ENCODE peak calls at places on chromosomes 3 and 15, in ten cellular contexts. T is OCI-LY7, W is astrocyte of the spinal cord, J is cardiac muscle cell, C is AG09309, X is A549, N is nephron progenitor cell, F is cardiac fibroblast, Z is activated B cell treated with CpG ODN at 0.5 μM for 24 hours, P is uterus. E is an unnamed sample.

GRCh38 chr3:9402410-9403228 is 5.2 kb downstream of the SETD5 start:
- DNase-seq in T (no peak), J (peak), F (peak), X (peak), N (peak), W (peak), C (no peak), P (no peak), Z (no peak), E (no peak)

GRCh38 chr3:54814224-54814623 is 113.6 kb downstream of the LRTM1 start:
- DNase-seq in N (no peak), W (no peak), T (no peak), J (no peak), X (no peak), F (no peak), P (no peak), Z (no peak), C (no peak), E (no peak)

GRCh38 chr3:105979961-105980360 is 111.1 kb upstream of the CBLB start:
- DNase-seq in J (peak), Z (no peak), P (no peak), W (no peak), T (no peak), N (no peak), F (no peak), C (no peak), X (no peak), E (no peak)

GRCh38 chr3:123143669-123144411 is 57.9 kb upstream of the SEC22A start:
- DNase-seq in P (no peak), W (peak), X (no peak), J (no peak), C (no peak), Z (no peak), T (no peak), F (peak), N (peak), E (no peak)

GRCh38 chr3:123296261-123296660 is 94.5 kb downstream of the SEC22A start:
- DNase-seq in J (no peak), T (no peak), X (no peak), W (no peak), F (no peak), Z (no peak), N (no peak), P (no peak), C (no peak), E (no peak)

GRCh38 chr3:165770781-165771180 is 66.4 kb downstream of the BCHE start:
- DNase-seq in C (no peak), T (no peak), X (no peak), J (no peak), P (no peak), F (no peak), N (no peak), Z (no peak), W (peak), E (no peak)

GRCh38 chr3:24963762-24964625 is 464.1 kb upstream of the RARB start:
- DNase-seq in X (peak), W (peak), T (peak), P (no peak), Z (no peak), F (peak), C (no peak), J (peak), N (no peak), E (no peak)

GRCh38 chr3:179768080-179768479 is 115.2 kb downstream of the USP13 start:
- DNase-seq in T (no peak), N (peak), X (peak), C (peak), W (peak), Z (no peak), P (no peak), J (peak), F (peak), E (no peak)

GRCh38 chr15:80202641-80203360 is 49.2 kb downstream of the CTXND1 start:
- DNase-seq in W (no peak), X (no peak), J (no peak), F (no peak), C (no peak), N (no peak), Z (no peak), P (no peak), T (no peak), E (no peak)

GRCh38 chr15:67504061-67504460 is 16.9 kb upstream of the C15orf61 start:
- DNase-seq in T (no peak), W (no peak), P (no peak), F (no peak), J (no peak), N (no peak), Z (no peak), C (no peak), X (no peak), E (no peak)

GRCh38 chr3:52246728-52247454 is 1.3 kb downstream of the PPM1M start:
- DNase-seq in N (no peak), W (no peak), Z (no peak), X (no peak), C (no peak), F (no peak), T (no peak), P (no peak), J (no peak), E (no peak)

GRCh38 chr15:79004336-79004735 is 59.5 kb upstream of the CTSH start:
- DNase-seq in J (peak), Z (peak), P (no peak), T (peak), X (peak), C (no peak), F (peak), W (peak), N (no peak), E (no peak)

GRCh38 chr15:79003301-79003700 is 58.5 kb upstream of the CTSH start:
- DNase-seq in C (no peak), N (no peak), J (no peak), X (no peak), Z (no peak), P (no peak), T (no peak), W (no peak), F (peak), E (no peak)

GRCh38 chr15:79006071-79006470 is 61.2 kb upstream of the CTSH start:
- DNase-seq in P (no peak), T (no peak), C (no peak), X (no peak), Z (no peak), F (no peak), N (no peak), J (no peak), W (no peak), E (no peak)

GRCh38 chr15:79003896-79004295 is 59.0 kb upstream of the CTSH start:
- DNase-seq in X (no peak), J (no peak), P (no peak), W (no peak), T (no peak), C (no peak), N (no peak), Z (no peak), F (no peak), E (no peak)

GRCh38 chr15:79002631-79003030 is 57.8 kb upstream of the CTSH start:
- DNase-seq in F (peak), T (no peak), W (no peak), Z (no peak), X (no peak), C (no peak), J (peak), P (no peak), N (no peak), E (no peak)
- TF ChIP-seq CTCF in F (no peak), T (peak), W (no peak), Z (no peak), X (no peak), C (no peak), J (no peak), P (no peak), N (no peak), E (no peak)

GRCh38 chr15:75961332-75961731 is 50.9 kb downstream of the NRG4 start:
- DNase-seq in N (no peak), X (no peak), W (no peak), T (no peak), Z (no peak), C (no peak), P (no peak), F (no peak), J (no peak), E (no peak)

GRCh38 chr15:75952512-75952911 is 48.8 kb downstream of the FBXO22 start:
- DNase-seq in N (no peak), F (no peak), C (no peak), T (no peak), X (no peak), W (no peak), Z (no peak), J (no peak), P (no peak), E (no peak)

GRCh38 chr15:75955720-75956119 is 52.0 kb downstream of the FBXO22 start:
- DNase-seq in F (no peak), C (no peak), W (no peak), P (no peak), X (no peak), Z (no peak), J (no peak), T (no peak), N (no peak), E (no peak)
- TF ChIP-seq CTCF in F (no peak), C (no peak), W (no peak), P (no peak), X (no peak), Z (no peak), J (no peak), T (no peak), N (no peak), E (peak)

GRCh38 chr3:87158823-87159222 is 68.3 kb upstream of the CHMP2B start:
- DNase-seq in C (no peak), P (no peak), T (no peak), W (no peak), F (no peak), Z (no peak), X (no peak), J (no peak), N (no peak), E (no peak)
- TF ChIP-seq CTCF in C (no peak), P (no peak), T (no peak), W (no peak), F (no peak), Z (no peak), X (no peak), J (no peak), N (no peak), E (no peak)

DNA sequence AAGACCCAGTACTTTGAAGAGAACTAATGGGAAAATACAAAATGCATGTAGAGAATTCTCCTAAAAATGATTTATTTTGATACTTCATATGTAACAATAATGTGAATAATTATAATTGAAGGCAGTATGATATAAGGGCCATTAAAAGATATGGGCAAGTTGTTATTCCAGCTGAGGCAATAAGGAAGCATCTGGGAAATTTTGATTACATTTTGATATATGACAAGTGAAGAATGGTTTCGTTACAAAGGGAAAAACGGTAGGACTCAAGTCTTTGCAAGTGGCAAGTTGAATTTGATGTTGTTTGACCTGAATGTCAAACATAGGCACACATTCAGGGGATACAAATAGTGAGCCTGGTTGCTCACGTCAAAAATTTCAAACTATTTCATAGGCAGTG is 137.9 kb upstream of the TP63 start:
- DNase-seq in J (no peak), Z (no peak), N (no peak), T (no peak), C (no peak), P (no peak), W (no peak), F (no peak), X (no peak), E (no peak)
- TF ChIP-seq CTCF in J (no peak), Z (no peak), N (no peak), T (no peak), C (no peak), P (no peak), W (no peak), F (no peak), X (no peak), E (no peak)

GRCh38 chr15:40785158-40785557 is 15.4 kb downstream of the C15orf62 start:
- DNase-seq in P (no peak), N (no peak), Z (no peak), J (no peak), F (peak), W (no peak), C (no peak), X (no peak), T (no peak), E (no peak)
- TF ChIP-seq CTCF in P (no peak), N (no peak), Z (no peak), J (no peak), F (no peak), W (no peak), C (peak), X (no peak), T (peak), E (no peak)

GRCh38 chr3:101676219-101676764 is 640 bp downstream of the ZBTB11 start:
- DNase-seq in C (peak), Z (peak), W (peak), N (peak), J (peak), P (peak), X (peak), T (peak), F (peak), E (peak)
- TF ChIP-seq CTCF in C (peak), Z (no peak), W (peak), N (no peak), J (no peak), P (no peak), X (no peak), T (peak), F (no peak), E (peak)

DNA sequence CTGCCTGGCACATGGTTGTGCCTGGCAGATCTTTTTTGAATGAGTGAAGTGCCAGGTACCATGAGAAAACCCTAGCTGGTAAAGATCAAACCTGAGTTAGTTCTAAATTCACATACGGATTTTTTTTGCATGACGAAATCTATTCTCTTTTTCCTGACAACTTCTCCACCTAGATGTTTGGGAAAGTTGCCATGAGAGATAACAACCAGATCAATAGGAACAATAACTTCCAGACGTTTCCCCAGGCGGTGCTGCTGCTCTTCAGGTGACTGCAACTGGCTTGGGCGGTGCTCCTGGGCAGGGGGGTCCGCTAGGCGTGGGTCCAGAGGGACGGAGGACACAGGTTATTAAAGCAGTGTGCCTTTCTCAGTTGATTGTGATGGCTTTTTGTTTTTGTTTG is 71.8 kb downstream of the CHDH start:
- DNase-seq in T (no peak), P (no peak), X (no peak), N (no peak), Z (no peak), C (no peak), W (no peak), F (no peak), J (no peak), E (no peak)
- TF ChIP-seq CTCF in T (no peak), P (no peak), X (no peak), N (no peak), Z (no peak), C (no peak), W (no peak), F (no peak), J (no peak), E (no peak)

GRCh38 chr15:87669846-87670245 is 586.7 kb downstream of the NTRK3 start:
- DNase-seq in W (no peak), T (no peak), N (no peak), F (no peak), Z (no peak), C (no peak), X (no peak), P (no peak), J (no peak), E (no peak)

GRCh38 chr15:87667643-87668042 is 588.9 kb downstream of the NTRK3 start:
- DNase-seq in P (no peak), C (no peak), J (no peak), F (no peak), W (peak), T (peak), Z (no peak), X (no peak), N (no peak), E (no peak)

GRCh38 chr15:87671289-87671688 is 585.2 kb downstream of the NTRK3 start:
- DNase-seq in J (no peak), W (no peak), N (no peak), F (no peak), P (no peak), Z (no peak), X (no peak), T (no peak), C (no peak), E (no peak)

DNA sequence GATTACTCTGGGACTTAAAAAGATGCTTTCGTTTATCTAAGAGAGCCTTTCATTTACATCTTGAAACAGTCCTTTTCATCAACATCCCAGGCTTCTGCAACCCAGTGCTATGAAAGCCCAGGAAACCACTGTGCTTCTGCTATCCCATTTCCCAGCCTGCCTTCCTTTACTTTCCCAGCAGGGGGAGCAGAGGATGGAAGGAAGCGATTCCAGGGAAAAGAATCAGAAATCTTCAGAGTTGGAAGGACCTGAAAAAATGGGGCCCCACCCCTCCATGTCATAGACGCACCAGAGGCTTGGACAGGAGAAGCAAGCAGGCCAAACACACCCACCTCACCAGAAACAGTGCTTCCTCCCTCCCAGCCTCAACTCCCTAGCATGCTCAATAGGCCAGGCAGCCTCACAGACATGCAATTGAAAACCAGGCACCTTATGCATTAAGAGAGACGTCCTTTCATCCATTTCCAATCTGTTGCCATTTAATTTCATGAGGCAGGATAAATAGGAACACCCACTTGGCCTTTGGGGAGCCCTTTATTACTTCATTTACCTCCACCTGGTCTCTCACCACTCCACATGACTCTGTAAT is 584.1 kb downstream of the NTRK3 start:
- DNase-seq in X (peak), J (peak), N (peak), T (no peak), C (no peak), P (peak), Z (no peak), W (peak), F (peak), E (no peak)
- TF ChIP-seq CTCF in X (peak), J (peak), N (peak), T (peak), C (peak), P (peak), Z (no peak), W (peak), F (peak), E (peak)

DNA sequence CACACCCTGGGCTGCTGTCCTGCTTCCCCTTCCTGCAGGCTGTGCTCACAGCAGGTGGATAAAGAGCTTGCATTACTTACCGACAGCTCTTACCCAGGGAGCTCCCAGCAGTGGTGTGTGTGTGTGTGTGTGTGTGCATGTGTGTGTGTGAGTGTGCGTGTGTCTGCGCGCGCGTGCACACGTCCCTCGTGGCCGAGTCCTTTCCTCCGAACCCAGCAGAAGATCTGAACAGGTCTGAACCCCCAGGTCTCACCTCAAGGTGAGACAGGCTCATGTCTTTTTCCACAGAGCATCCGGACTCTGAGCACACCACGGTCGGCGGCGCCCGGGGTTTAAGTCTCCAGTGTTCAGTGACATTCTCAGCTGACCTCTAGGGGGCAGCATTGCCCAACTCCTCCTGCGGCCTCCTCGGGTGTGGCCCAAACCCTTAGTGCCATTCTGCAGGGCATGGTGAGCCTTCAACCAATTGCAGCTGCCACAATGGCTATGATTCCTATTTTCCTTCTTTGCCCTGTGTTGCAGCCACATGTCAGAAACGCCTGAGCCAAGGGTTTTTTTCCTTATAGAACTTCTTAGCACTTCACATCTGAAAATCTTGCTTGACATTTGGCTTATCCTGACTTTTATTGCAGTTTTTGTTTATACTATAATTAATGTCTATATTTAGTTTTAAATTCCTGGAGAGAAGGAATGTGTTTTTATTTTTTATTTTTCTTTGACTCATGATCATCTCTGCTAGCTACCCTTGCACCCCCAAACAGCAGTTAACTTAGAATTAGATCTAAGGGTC is 64.1 kb upstream of the KLHL25 start:
- DNase-seq in X (peak), C (no peak), T (peak), F (peak), J (peak), N (peak), Z (peak), P (peak), W (peak), E (peak)
- TF ChIP-seq CTCF in X (peak), C (peak), T (peak), F (peak), J (peak), N (peak), Z (no peak), P (peak), W (peak), E (peak)